ENCODE peak calls at places on chromosomes 5 and 9, in nine cellular contexts. F is bronchial epithelial cell; C is activated CD4-positive, alpha-beta T cell treated with anti-CD3 and anti-CD28 coated beads for 24 hours; X is T-helper 2 cell; A is kidney tubule cell; N is C1 segment of cervical spinal cord; B is Panc1; R is MCF 10A; M is AG10803. I is an unnamed sample.

GRCh38 chr5:141753971-141754713 is 72.1 kb upstream of the ARAP3 start:
- DNase-seq in A (peak), X (no peak), B (no peak), F (peak), R (peak), M (peak), N (no peak), C (no peak), I (peak)

GRCh38 chr5:172887735-172888134 is 53.7 kb downstream of the ERGIC1 start:
- DNase-seq in R (no peak), X (no peak), F (no peak), B (no peak), C (no peak), M (peak), N (no peak), A (no peak), I (no peak)

GRCh38 chr9:129720181-129720864 is 32.5 kb downstream of the PTGES start:
- DNase-seq in C (no peak), N (no peak), F (no peak), B (no peak), M (no peak), A (no peak), R (no peak), X (no peak), I (peak)

GRCh38 chr5:31366941-31367340 is 165.0 kb downstream of the DROSHA start:
- DNase-seq in C (no peak), X (no peak), B (no peak), R (no peak), N (peak), F (no peak), A (peak), M (peak), I (no peak)

GRCh38 chr9:89603629-89604462 is 966 bp upstream of the GADD45G start:
- DNase-seq in N (peak), A (peak), M (no peak), X (no peak), F (peak), C (peak), B (no peak), R (peak), I (peak)

GRCh38 chr5:160348080-160348479 is 22.3 kb downstream of the C1QTNF2 start:
- DNase-seq in X (no peak), R (no peak), C (no peak), N (no peak), B (no peak), F (no peak), A (no peak), M (no peak), I (no peak)

GRCh38 chr5:52690236-52690685 is 97.5 kb upstream of the ITGA1 start:
- DNase-seq in C (no peak), M (peak), X (no peak), F (no peak), N (no peak), B (no peak), A (no peak), R (no peak), I (no peak)

GRCh38 chr9:2722715-2723114 is 5.4 kb downstream of the KCNV2 start:
- DNase-seq in F (peak), X (no peak), A (peak), M (peak), C (no peak), B (no peak), N (no peak), R (peak), I (no peak)

GRCh38 chr5:156469636-156470035 is 142.7 kb downstream of the SGCD start:
- DNase-seq in F (no peak), A (no peak), R (no peak), B (no peak), N (no peak), X (no peak), M (no peak), C (no peak), I (no peak)

GRCh38 chr5:149799119-149799623 is 69.1 kb downstream of the PPARGC1B start:
- DNase-seq in C (no peak), F (peak), R (peak), A (peak), B (peak), M (peak), X (no peak), N (no peak), I (peak)

GRCh38 chr5:83492331-83492730 is 20.8 kb downstream of the VCAN start:
- DNase-seq in C (no peak), F (no peak), M (no peak), R (peak), A (no peak), B (no peak), N (no peak), X (no peak), I (peak)

GRCh38 chr5:18305288-18305899 is 671.1 kb downstream of the TAF11L14 start:
- DNase-seq in M (peak), C (no peak), B (peak), F (peak), N (no peak), A (peak), R (peak), X (no peak), I (peak)

GRCh38 chr5:43602456-43602817 is 543 bp upstream of the NNT start:
- DNase-seq in N (no peak), M (peak), R (peak), A (peak), C (peak), B (no peak), F (peak), X (peak), I (peak)

GRCh38 chr5:1789838-1790462 is 9.7 kb downstream of the MRPL36 start:
- DNase-seq in F (peak), B (no peak), N (no peak), C (no peak), R (peak), A (peak), X (no peak), M (peak), I (no peak)

GRCh38 chr5:99315413-99316178 is 386.8 kb upstream of the CHD1 start:
- DNase-seq in X (no peak), M (no peak), F (no peak), N (no peak), R (no peak), C (no peak), B (no peak), A (no peak), I (no peak)

GRCh38 chr5:178895615-178896571 is at the start of gene ZFP2:
- DNase-seq in R (peak), A (peak), F (peak), B (no peak), X (no peak), N (peak), C (peak), M (peak), I (peak)

GRCh38 chr9:133133680-133134418 is 12.8 kb upstream of the RALGDS start:
- DNase-seq in R (peak), X (peak), N (peak), B (peak), C (peak), F (peak), M (peak), A (peak), I (peak)

GRCh38 chr9:33620738-33621439 is 96.8 kb downstream of the ANKRD18B start:
- DNase-seq in C (no peak), B (no peak), X (no peak), M (peak), R (peak), A (peak), F (peak), N (no peak), I (no peak)

GRCh38 chr5:68932830-68933434 is 160.9 kb upstream of the SLC30A5 start:
- DNase-seq in R (peak), X (no peak), M (no peak), C (peak), F (no peak), N (no peak), B (no peak), A (no peak), I (peak)

GRCh38 chr5:126801992-126802294 is 25.0 kb downstream of the LMNB1 start:
- DNase-seq in M (peak), A (peak), X (no peak), C (no peak), F (peak), N (no peak), B (peak), R (peak), I (peak)

GRCh38 chr5:167754501-167754941 is 536.9 kb upstream of the WWC1 start:
- DNase-seq in M (peak), R (no peak), B (no peak), X (no peak), N (no peak), F (peak), C (no peak), A (peak), I (no peak)